ENCODE peak calls at places on chromosomes 6 and 20, in six cellular contexts. L is HepG2, I is WTC11, H is GM12878, Q is K562, R is H1. J is an unnamed sample.

GRCh38 chr6:12748815-12749521 is 32.4 kb downstream of the PHACTR1 start:
- DNase-seq in L (no peak), I (peak), H (no peak), Q (no peak), R (peak), J (no peak)

GRCh38 chr20:57748601-57749130 is 38.9 kb upstream of the PMEPA1 start:
- DNase-seq in L (peak), I (no peak), H (peak), Q (no peak), R (no peak), J (peak)

GRCh38 chr6:52672422-52673025 is 1.6 kb downstream of the TMEM14A start:
- DNase-seq in L (no peak), I (no peak), H (no peak), Q (no peak), R (no peak), J (peak)

GRCh38 chr6:66926060-66926459 is 1219.0 kb upstream of the EYS start:
- DNase-seq in L (peak), I (no peak), H (no peak), Q (peak), R (no peak), J (peak)

GRCh38 chr20:49541733-49542513 is 26.0 kb downstream of the PTGIS start:
- DNase-seq in L (peak), I (peak), H (peak), Q (peak), R (no peak), J (peak)

GRCh38 chr6:127514396-127515227 is 4.5 kb downstream of the MTCL3 start:
- DNase-seq in L (no peak), I (peak), H (no peak), Q (no peak), R (peak), J (no peak)

GRCh38 chr6:150937126-150937906 is 71.8 kb downstream of the MTHFD1L start:
- DNase-seq in L (no peak), I (no peak), H (no peak), Q (no peak), R (no peak), J (no peak)

GRCh38 chr6:54404791-54405190 is 96.5 kb downstream of the TINAG start:
- DNase-seq in L (no peak), I (no peak), H (no peak), Q (no peak), R (no peak), J (no peak)

GRCh38 chr20:60788070-60788469 is 464.0 kb upstream of the CDH4 start:
- DNase-seq in L (no peak), I (no peak), H (no peak), Q (no peak), R (no peak), J (no peak)

GRCh38 chr6:152206072-152206818 is 398.8 kb downstream of the ESR1 start:
- DNase-seq in L (peak), I (peak), H (no peak), Q (peak), R (peak), J (peak)

GRCh38 chr20:43458422-43458924 is 777 bp downstream of the SRSF6 start:
- DNase-seq in L (no peak), I (no peak), H (no peak), Q (peak), R (no peak), J (no peak)

GRCh38 chr20:63574156-63574828 is at the start of gene HELZ2:
- DNase-seq in L (peak), I (peak), H (no peak), Q (peak), R (no peak), J (peak)

GRCh38 chr20:46031701-46032254 is 2.8 kb downstream of the SLC12A5 start:
- DNase-seq in L (no peak), I (peak), H (no peak), Q (no peak), R (no peak), J (no peak)

GRCh38 chr20:36084897-36085617 is 69.5 kb upstream of the EPB41L1 start:
- DNase-seq in L (peak), I (no peak), H (no peak), Q (peak), R (no peak), J (no peak)

GRCh38 chr20:3209946-3210317 is 634 bp downstream of the ITPA start:
- DNase-seq in L (no peak), I (no peak), H (no peak), Q (peak), R (no peak), J (no peak)

GRCh38 chr6:142885182-142885867 is 59.7 kb downstream of the HIVEP2 start:
- DNase-seq in L (peak), I (peak), H (peak), Q (peak), R (peak), J (peak)

GRCh38 chr6:87534377-87535047 is 55.3 kb downstream of the RARS2 start:
- DNase-seq in L (peak), I (no peak), H (no peak), Q (no peak), R (no peak), J (no peak)

GRCh38 chr20:23061262-23061661 is 11.8 kb upstream of the THBD start:
- DNase-seq in L (no peak), I (no peak), H (no peak), Q (no peak), R (no peak), J (no peak)

GRCh38 chr6:113631616-113632015 is 225.5 kb upstream of the MARCKS start:
- DNase-seq in L (no peak), I (no peak), H (no peak), Q (no peak), R (no peak), J (no peak)

GRCh38 chr20:15875446-15875845 is 697.8 kb downstream of the KIF16B start:
- DNase-seq in L (no peak), I (no peak), H (no peak), Q (no peak), R (no peak), J (no peak)

GRCh38 chr6:7164536-7165001 is 56.8 kb downstream of the RREB1 start:
- DNase-seq in L (no peak), I (no peak), H (no peak), Q (no peak), R (no peak), J (no peak)

GRCh38 chr6:77124604-77125003 is 338.7 kb downstream of the HTR1B start:
- DNase-seq in L (no peak), I (no peak), H (no peak), Q (no peak), R (no peak), J (no peak)

GRCh38 chr6:2865270-2866182 is 23.9 kb upstream of the SERPINB1 start:
- DNase-seq in L (peak), I (no peak), H (no peak), Q (no peak), R (no peak), J (no peak)

GRCh38 chr6:15824851-15825250 is 162.0 kb upstream of the DTNBP1 start:
- DNase-seq in L (no peak), I (no peak), H (no peak), Q (no peak), R (no peak), J (no peak)

GRCh38 chr6:16157909-16158308 is 29.0 kb downstream of the MYLIP start:
- DNase-seq in L (no peak), I (no peak), H (no peak), Q (peak), R (no peak), J (no peak)

GRCh38 chr6:29762781-29763214 is 39.6 kb downstream of the HLA-F start:
- DNase-seq in L (no peak), I (no peak), H (no peak), Q (no peak), R (no peak), J (no peak)

GRCh38 chr6:118708736-118709135 is 57.3 kb upstream of the CEP85L start:
- DNase-seq in L (no peak), I (no peak), H (no peak), Q (no peak), R (no peak), J (no peak)

GRCh38 chr6:21595265-21595950 is 1.9 kb downstream of the SOX4 start:
- DNase-seq in L (no peak), I (peak), H (no peak), Q (no peak), R (no peak), J (no peak)

GRCh38 chr6:66731310-66731709 is 1024.3 kb upstream of the EYS start:
- DNase-seq in L (no peak), I (no peak), H (no peak), Q (no peak), R (no peak), J (no peak)

GRCh38 chr6:9463311-9463710 is 951.6 kb downstream of the TFAP2A start:
- DNase-seq in L (no peak), I (no peak), H (no peak), Q (no peak), R (no peak), J (no peak)

GRCh38 chr20:48901326-48901725 is 20.2 kb upstream of the ARFGEF2 start:
- DNase-seq in L (no peak), I (no peak), H (no peak), Q (no peak), R (no peak), J (no peak)

GRCh38 chr6:5851261-5851757 is 155.4 kb downstream of the NRN1 start:
- DNase-seq in L (no peak), I (peak), H (no peak), Q (no peak), R (peak), J (no peak)

DNA sequence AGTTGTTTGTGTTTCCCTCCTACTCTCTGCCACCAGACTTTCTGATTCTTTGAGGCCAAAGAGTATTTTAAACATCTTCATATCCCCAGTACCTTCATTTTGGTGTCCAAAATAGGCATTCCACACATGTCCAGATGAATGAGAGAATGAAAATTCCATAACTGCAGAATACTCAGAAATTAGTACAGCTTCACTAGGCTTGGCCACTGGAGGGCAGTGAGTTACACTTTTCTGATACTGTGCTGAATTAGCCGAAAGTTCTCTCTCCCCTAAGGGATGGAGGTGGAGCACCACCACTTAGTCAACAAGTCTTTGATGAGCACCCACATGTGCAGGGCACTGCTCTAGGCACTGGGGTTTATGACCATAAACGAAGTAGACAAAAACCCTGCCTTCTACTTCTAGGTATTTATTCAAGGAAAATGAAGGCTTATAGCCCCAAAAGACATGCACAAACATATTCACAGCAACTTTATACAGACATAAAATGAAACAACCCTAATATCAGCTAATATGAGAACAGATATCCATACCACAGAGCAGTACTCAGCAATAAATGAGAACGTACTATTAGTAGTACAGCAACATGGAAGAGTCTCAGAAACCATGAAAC is 46.1 kb upstream of the TMEM217 start:
- DNase-seq in L (peak), I (no peak), H (no peak), Q (peak), R (no peak), J (peak)
- TF ChIP-seq ATF3 in L (no peak), I (no peak), H (no peak), Q (no peak), R (no peak), J (no peak)

GRCh38 chr20:42041000-42041565 is 422.9 kb upstream of the CHD6 start:
- DNase-seq in L (no peak), I (no peak), H (no peak), Q (peak), R (no peak), J (no peak)
- TF ChIP-seq CTCF in L (peak), I (no peak), H (no peak), Q (peak), R (no peak), J (no peak)

DNA sequence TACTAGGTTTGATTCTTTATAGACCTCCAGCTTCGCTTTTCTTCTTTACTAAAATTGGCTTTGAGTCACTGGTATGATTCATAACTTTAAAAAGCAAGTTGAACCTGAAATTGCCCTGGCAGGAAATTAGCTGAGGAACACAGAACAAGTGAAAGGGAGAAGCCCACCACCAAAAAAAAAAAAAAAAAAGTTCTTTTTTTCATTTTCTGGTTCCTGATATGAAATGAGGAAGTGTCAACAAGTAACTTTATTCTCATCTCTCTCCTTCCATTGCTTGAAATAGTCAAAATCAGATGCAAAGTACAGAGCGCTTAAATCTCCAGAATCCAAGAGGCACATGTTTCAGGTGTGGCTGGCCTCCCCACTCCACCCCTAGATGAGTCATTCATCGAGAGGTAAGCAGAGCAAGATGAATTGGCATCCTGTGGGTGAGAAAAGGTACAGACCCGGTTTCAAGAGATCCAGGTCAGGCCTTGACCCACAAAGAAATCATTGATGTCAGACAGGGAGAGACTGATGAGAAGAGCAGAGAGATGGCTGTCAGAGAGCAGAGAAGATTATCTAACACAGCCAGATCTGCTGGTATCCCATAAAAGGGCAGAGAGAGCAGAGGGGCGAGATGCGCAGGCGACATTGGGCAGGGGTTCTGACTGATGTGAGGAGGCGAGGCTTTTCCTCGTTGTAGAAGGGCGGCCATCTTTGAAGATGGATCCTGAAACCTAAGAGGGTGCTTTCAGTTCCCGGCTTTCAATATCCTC is 54.8 kb upstream of the MBOAT1 start:
- DNase-seq in L (no peak), I (no peak), H (peak), Q (peak), R (no peak), J (peak)
- TF ChIP-seq ATF3 in L (no peak), I (no peak), H (no peak), Q (no peak), R (no peak), J (no peak)

DNA sequence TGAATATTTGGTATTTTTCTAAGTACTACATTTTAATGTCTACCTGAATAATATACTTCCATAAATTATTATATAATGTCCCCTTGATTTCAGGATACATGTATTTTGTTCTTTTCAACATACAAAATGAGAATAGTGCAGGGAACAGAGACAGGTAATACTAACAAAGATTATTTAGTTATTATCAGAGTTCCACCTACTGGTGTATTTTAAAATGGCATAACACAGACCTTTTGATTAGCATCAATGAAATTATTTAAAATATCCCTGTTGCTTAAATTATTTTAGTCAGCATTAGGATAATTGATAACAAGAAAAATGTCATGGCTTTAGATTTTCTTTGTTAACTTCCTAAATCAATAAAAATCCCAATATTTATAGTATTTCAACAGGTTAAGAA is 184.0 kb downstream of the PRDM13 start:
- DNase-seq in L (no peak), I (no peak), H (no peak), Q (no peak), R (no peak), J (no peak)
- TF ChIP-seq CTCF in L (no peak), I (no peak), H (no peak), Q (no peak), R (no peak), J (peak)

GRCh38 chr20:59007758-59008511 is 881 bp upstream of the CTSZ start:
- DNase-seq in L (no peak), I (no peak), H (peak), Q (peak), R (no peak), J (no peak)

GRCh38 chr20:59006864-59007757 is at the start of gene CTSZ:
- DNase-seq in L (no peak), I (peak), H (no peak), Q (peak), R (no peak), J (no peak)

GRCh38 chr20:59005523-59006166 is 1.4 kb downstream of the CTSZ start:
- DNase-seq in L (no peak), I (no peak), H (no peak), Q (no peak), R (no peak), J (no peak)

GRCh38 chr20:59004763-59005522 is 2.1 kb downstream of the CTSZ start:
- DNase-seq in L (peak), I (no peak), H (peak), Q (no peak), R (no peak), J (no peak)

GRCh38 chr20:59006167-59006863 is 739 bp downstream of the CTSZ start:
- DNase-seq in L (no peak), I (no peak), H (no peak), Q (no peak), R (no peak), J (no peak)
- TF ChIP-seq ATF3 in L (no peak), I (no peak), H (no peak), Q (no peak), R (no peak), J (no peak)

GRCh38 chr6:56062856-56063255 is 184.5 kb downstream of the COL21A1 start:
- DNase-seq in L (no peak), I (no peak), H (no peak), Q (no peak), R (no peak), J (no peak)
- TF ChIP-seq CTCF in L (no peak), I (no peak), H (no peak), Q (no peak), R (no peak), J (no peak)

GRCh38 chr6:125251516-125252229 is 50.1 kb downstream of the HDDC2 start:
- DNase-seq in L (no peak), I (no peak), H (no peak), Q (no peak), R (no peak), J (no peak)
- TF ChIP-seq ATF3 in L (no peak), I (no peak), H (no peak), Q (no peak), R (no peak), J (no peak)